ENCODE peak calls at places on chromosomes 11 and 22, in nine cellular contexts. One of them, this sample, is unnamed.

GRCh38 chr11:65921033-65921555 is 1.9 kb downstream of the DRAP1 start:
- DNase-seq in T-helper 9 cell: no peak
- DNase-seq in NCI-H1436 treated with DMSO at 0.1 percent for 48 hours: no peak
- DNase-seq in endothelial cell: no peak
- DNase-seq in ELF-1: no peak
- DNase-seq in nephron progenitor cell: no peak
- DNase-seq in fibroblast of gingiva: no peak
- DNase-seq in activated naive CD8-positive, alpha-beta T cell treated with anti-CD3 and anti-CD28 coated beads, Interleukin-2, amount 50 U/mL, for 24 hours: no peak
- DNase-seq in IMR-90: no peak
- DNase-seq in this sample: no peak

GRCh38 chr11:2547806-2548205 is 103.0 kb downstream of the KCNQ1 start:
- DNase-seq in NCI-H1436 treated with DMSO at 0.1 percent for 48 hours: no peak
- DNase-seq in fibroblast of gingiva: no peak
- DNase-seq in endothelial cell: no peak
- DNase-seq in T-helper 9 cell: no peak
- DNase-seq in ELF-1: no peak
- DNase-seq in IMR-90: no peak
- DNase-seq in activated naive CD8-positive, alpha-beta T cell treated with anti-CD3 and anti-CD28 coated beads, Interleukin-2, amount 50 U/mL, for 24 hours: no peak
- DNase-seq in nephron progenitor cell: no peak
- DNase-seq in this sample: no peak

GRCh38 chr11:60251485-60252207 is 8.7 kb upstream of the MS4A4E start:
- DNase-seq in IMR-90: no peak
- DNase-seq in NCI-H1436 treated with DMSO at 0.1 percent for 48 hours: no peak
- DNase-seq in nephron progenitor cell: peak; percentile 39
- DNase-seq in endothelial cell: no peak
- DNase-seq in ELF-1: peak; percentile 63
- DNase-seq in activated naive CD8-positive, alpha-beta T cell treated with anti-CD3 and anti-CD28 coated beads, Interleukin-2, amount 50 U/mL, for 24 hours: no peak
- DNase-seq in T-helper 9 cell: no peak
- DNase-seq in fibroblast of gingiva: peak; percentile 2
- DNase-seq in this sample: peak; percentile 9

GRCh38 chr11:86151188-86152005 is 82.5 kb upstream of the PICALM start:
- DNase-seq in ELF-1: peak; percentile 29
- DNase-seq in activated naive CD8-positive, alpha-beta T cell treated with anti-CD3 and anti-CD28 coated beads, Interleukin-2, amount 50 U/mL, for 24 hours: no peak
- DNase-seq in NCI-H1436 treated with DMSO at 0.1 percent for 48 hours: no peak
- DNase-seq in IMR-90: peak; percentile 23
- DNase-seq in T-helper 9 cell: no peak
- DNase-seq in endothelial cell: no peak
- DNase-seq in nephron progenitor cell: peak; percentile 5
- DNase-seq in fibroblast of gingiva: peak; percentile 74
- DNase-seq in this sample: peak; percentile 45

GRCh38 chr22:30609260-30610185 is 2.5 kb downstream of the TCN2 start:
- DNase-seq in fibroblast of gingiva: peak; percentile 60
- DNase-seq in nephron progenitor cell: no peak
- DNase-seq in IMR-90: peak; percentile 86
- DNase-seq in ELF-1: peak; percentile 78
- DNase-seq in endothelial cell: no peak
- DNase-seq in T-helper 9 cell: no peak
- DNase-seq in NCI-H1436 treated with DMSO at 0.1 percent for 48 hours: no peak
- DNase-seq in activated naive CD8-positive, alpha-beta T cell treated with anti-CD3 and anti-CD28 coated beads, Interleukin-2, amount 50 U/mL, for 24 hours: peak; percentile 23
- DNase-seq in this sample: peak; percentile 65

GRCh38 chr22:21446827-21447690 is 20.1 kb upstream of the TMEM191C start:
- DNase-seq in T-helper 9 cell: no peak
- DNase-seq in IMR-90: no peak
- DNase-seq in ELF-1: no peak
- DNase-seq in fibroblast of gingiva: no peak
- DNase-seq in nephron progenitor cell: peak; percentile 1
- DNase-seq in endothelial cell: peak; percentile 2
- DNase-seq in activated naive CD8-positive, alpha-beta T cell treated with anti-CD3 and anti-CD28 coated beads, Interleukin-2, amount 50 U/mL, for 24 hours: no peak
- DNase-seq in NCI-H1436 treated with DMSO at 0.1 percent for 48 hours: no peak
- DNase-seq in this sample: no peak

GRCh38 chr11:122751298-122752070 is 86.8 kb upstream of the CRTAM start:
- DNase-seq in fibroblast of gingiva: no peak
- DNase-seq in T-helper 9 cell: no peak
- DNase-seq in nephron progenitor cell: no peak
- DNase-seq in activated naive CD8-positive, alpha-beta T cell treated with anti-CD3 and anti-CD28 coated beads, Interleukin-2, amount 50 U/mL, for 24 hours: no peak
- DNase-seq in endothelial cell: no peak
- DNase-seq in IMR-90: peak; percentile 72
- DNase-seq in ELF-1: peak; percentile 84
- DNase-seq in NCI-H1436 treated with DMSO at 0.1 percent for 48 hours: no peak
- DNase-seq in this sample: no peak

GRCh38 chr11:76049506-76049905 is 156.8 kb downstream of the WNT11 start:
- DNase-seq in endothelial cell: no peak
- DNase-seq in activated naive CD8-positive, alpha-beta T cell treated with anti-CD3 and anti-CD28 coated beads, Interleukin-2, amount 50 U/mL, for 24 hours: no peak
- DNase-seq in T-helper 9 cell: no peak
- DNase-seq in NCI-H1436 treated with DMSO at 0.1 percent for 48 hours: no peak
- DNase-seq in ELF-1: no peak
- DNase-seq in fibroblast of gingiva: peak; percentile 44
- DNase-seq in IMR-90: no peak
- DNase-seq in nephron progenitor cell: no peak
- DNase-seq in this sample: no peak

GRCh38 chr22:47034905-47035419 is 272.5 kb downstream of the TBC1D22A start:
- DNase-seq in IMR-90: no peak
- DNase-seq in NCI-H1436 treated with DMSO at 0.1 percent for 48 hours: no peak
- DNase-seq in fibroblast of gingiva: no peak
- DNase-seq in ELF-1: no peak
- DNase-seq in T-helper 9 cell: no peak
- DNase-seq in nephron progenitor cell: no peak
- DNase-seq in endothelial cell: no peak
- DNase-seq in activated naive CD8-positive, alpha-beta T cell treated with anti-CD3 and anti-CD28 coated beads, Interleukin-2, amount 50 U/mL, for 24 hours: no peak
- DNase-seq in this sample: no peak

GRCh38 chr11:10584071-10584501 is 15.6 kb upstream of the LYVE1 start:
- DNase-seq in fibroblast of gingiva: no peak
- DNase-seq in nephron progenitor cell: no peak
- DNase-seq in IMR-90: peak; percentile 75
- DNase-seq in T-helper 9 cell: no peak
- DNase-seq in NCI-H1436 treated with DMSO at 0.1 percent for 48 hours: no peak
- DNase-seq in ELF-1: no peak
- DNase-seq in activated naive CD8-positive, alpha-beta T cell treated with anti-CD3 and anti-CD28 coated beads, Interleukin-2, amount 50 U/mL, for 24 hours: no peak
- DNase-seq in endothelial cell: no peak
- DNase-seq in this sample: no peak

GRCh38 chr11:47104337-47104950 is 72.2 kb downstream of the ARFGAP2 start:
- DNase-seq in T-helper 9 cell: no peak
- DNase-seq in activated naive CD8-positive, alpha-beta T cell treated with anti-CD3 and anti-CD28 coated beads, Interleukin-2, amount 50 U/mL, for 24 hours: no peak
- DNase-seq in IMR-90: peak; percentile 40
- DNase-seq in nephron progenitor cell: no peak
- DNase-seq in fibroblast of gingiva: peak; percentile 67
- DNase-seq in endothelial cell: no peak
- DNase-seq in ELF-1: peak; percentile 59
- DNase-seq in NCI-H1436 treated with DMSO at 0.1 percent for 48 hours: no peak
- DNase-seq in this sample: peak; percentile 81

GRCh38 chr22:50688448-50688847 is 15.8 kb downstream of the SHANK3 start:
- DNase-seq in activated naive CD8-positive, alpha-beta T cell treated with anti-CD3 and anti-CD28 coated beads, Interleukin-2, amount 50 U/mL, for 24 hours: no peak
- DNase-seq in endothelial cell: no peak
- DNase-seq in fibroblast of gingiva: no peak
- DNase-seq in T-helper 9 cell: no peak
- DNase-seq in IMR-90: no peak
- DNase-seq in nephron progenitor cell: no peak
- DNase-seq in ELF-1: no peak
- DNase-seq in NCI-H1436 treated with DMSO at 0.1 percent for 48 hours: no peak
- DNase-seq in this sample: no peak

GRCh38 chr11:14637868-14638409 is 5.7 kb upstream of the PDE3B start:
- DNase-seq in nephron progenitor cell: no peak
- DNase-seq in endothelial cell: no peak
- DNase-seq in IMR-90: no peak
- DNase-seq in ELF-1: no peak
- DNase-seq in NCI-H1436 treated with DMSO at 0.1 percent for 48 hours: no peak
- DNase-seq in T-helper 9 cell: no peak
- DNase-seq in activated naive CD8-positive, alpha-beta T cell treated with anti-CD3 and anti-CD28 coated beads, Interleukin-2, amount 50 U/mL, for 24 hours: no peak
- DNase-seq in fibroblast of gingiva: no peak
- DNase-seq in this sample: no peak

GRCh38 chr11:12483604-12484003 is 106.2 kb downstream of the PARVA start:
- DNase-seq in activated naive CD8-positive, alpha-beta T cell treated with anti-CD3 and anti-CD28 coated beads, Interleukin-2, amount 50 U/mL, for 24 hours: no peak
- DNase-seq in IMR-90: no peak
- DNase-seq in fibroblast of gingiva: no peak
- DNase-seq in T-helper 9 cell: no peak
- DNase-seq in ELF-1: no peak
- DNase-seq in endothelial cell: no peak
- DNase-seq in nephron progenitor cell: no peak
- DNase-seq in NCI-H1436 treated with DMSO at 0.1 percent for 48 hours: no peak
- DNase-seq in this sample: no peak

This sample was measured in PC-9.